ENCODE peak calls at places on chromosomes 7 and 10, in seven cellular contexts. M, W, L, P, J, S and D are unnamed samples.

GRCh38 chr7:28582226-28582625 is 169.9 kb downstream of the CREB5 start:
- DNase-seq in M (no peak), W (no peak), L (no peak), P (no peak), J (no peak), S (no peak), D (no peak)

GRCh38 chr7:37342665-37343471 is 105.8 kb downstream of the ELMO1 start:
- DNase-seq in M (peak), W (no peak), L (peak), P (peak), J (no peak), S (no peak), D (no peak)

GRCh38 chr10:80371462-80371861 is 14.9 kb downstream of the DYDC2 start:
- DNase-seq in M (no peak), W (no peak), L (no peak), P (no peak), J (no peak), S (no peak), D (no peak)

GRCh38 chr10:87957702-87958101 is 94.3 kb downstream of the PTEN start:
- DNase-seq in M (no peak), W (no peak), L (no peak), P (no peak), J (no peak), S (no peak), D (no peak)

GRCh38 chr10:112832959-112833358 is 117.1 kb upstream of the TCF7L2 start:
- DNase-seq in M (no peak), W (no peak), L (no peak), P (no peak), J (no peak), S (no peak), D (no peak)

GRCh38 chr7:7773334-7774308 is 55.2 kb upstream of the RPA3 start:
- DNase-seq in M (no peak), W (no peak), L (no peak), P (no peak), J (no peak), S (no peak), D (no peak)

GRCh38 chr10:123149162-123149567 is 1.2 kb downstream of the HMX2 start:
- DNase-seq in M (no peak), W (no peak), L (no peak), P (no peak), J (no peak), S (no peak), D (no peak)

GRCh38 chr10:61166065-61166464 is 222.1 kb upstream of the RHOBTB1 start:
- DNase-seq in M (no peak), W (no peak), L (no peak), P (no peak), J (no peak), S (no peak), D (no peak)

GRCh38 chr10:52883996-52884871 is 111.7 kb upstream of the MBL2 start:
- DNase-seq in M (no peak), W (peak), L (peak), P (no peak), J (peak), S (peak), D (no peak)

GRCh38 chr7:77571791-77572190 is 34.7 kb downstream of the PTPN12 start:
- DNase-seq in M (no peak), W (no peak), L (no peak), P (no peak), J (no peak), S (no peak), D (no peak)

GRCh38 chr7:140062118-140062527 is 628 bp downstream of the PARP12 start:
- DNase-seq in M (peak), W (no peak), L (no peak), P (no peak), J (peak), S (no peak), D (peak)

GRCh38 chr7:140060788-140061606 is 1.8 kb downstream of the PARP12 start:
- DNase-seq in M (no peak), W (no peak), L (peak), P (peak), J (no peak), S (no peak), D (peak)

GRCh38 chr7:140060243-140060630 is 2.5 kb downstream of the PARP12 start:
- DNase-seq in M (no peak), W (no peak), L (no peak), P (peak), J (no peak), S (no peak), D (no peak)

GRCh38 chr7:140062528-140063299 is at the start of gene PARP12:
- DNase-seq in M (peak), W (peak), L (peak), P (peak), J (peak), S (peak), D (peak)

DNA sequence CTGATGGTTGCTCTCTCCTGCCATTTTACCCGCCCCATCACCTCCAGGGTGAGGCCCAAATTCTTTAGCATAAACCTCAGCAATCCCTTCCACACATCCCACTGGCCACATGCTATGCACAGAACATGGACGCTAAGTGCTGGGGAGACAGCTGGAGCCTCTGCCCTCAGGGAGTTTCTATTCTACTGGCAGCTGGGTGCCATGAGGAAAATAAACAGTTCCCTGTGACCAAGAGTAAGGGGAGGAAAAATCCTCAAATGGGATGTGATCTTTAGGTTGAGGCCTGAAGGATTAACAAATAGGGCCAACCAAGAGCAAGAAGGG is 1.2 kb downstream of the PARP12 start:
- DNase-seq in M (no peak), W (no peak), L (no peak), P (no peak), J (no peak), S (no peak), D (no peak)
- H3K4me3 ChIP-seq in M (no peak), W (peak), L (peak), P (peak), J (no peak), S (no peak), D (peak)

GRCh38 chr10:77859865-77860282 is 66.7 kb downstream of the DLG5 start:
- DNase-seq in M (no peak), W (no peak), L (no peak), P (no peak), J (no peak), S (no peak), D (no peak)
- H3K4me3 ChIP-seq in M (no peak), W (no peak), L (no peak), P (no peak), J (no peak), S (no peak), D (no peak)

DNA sequence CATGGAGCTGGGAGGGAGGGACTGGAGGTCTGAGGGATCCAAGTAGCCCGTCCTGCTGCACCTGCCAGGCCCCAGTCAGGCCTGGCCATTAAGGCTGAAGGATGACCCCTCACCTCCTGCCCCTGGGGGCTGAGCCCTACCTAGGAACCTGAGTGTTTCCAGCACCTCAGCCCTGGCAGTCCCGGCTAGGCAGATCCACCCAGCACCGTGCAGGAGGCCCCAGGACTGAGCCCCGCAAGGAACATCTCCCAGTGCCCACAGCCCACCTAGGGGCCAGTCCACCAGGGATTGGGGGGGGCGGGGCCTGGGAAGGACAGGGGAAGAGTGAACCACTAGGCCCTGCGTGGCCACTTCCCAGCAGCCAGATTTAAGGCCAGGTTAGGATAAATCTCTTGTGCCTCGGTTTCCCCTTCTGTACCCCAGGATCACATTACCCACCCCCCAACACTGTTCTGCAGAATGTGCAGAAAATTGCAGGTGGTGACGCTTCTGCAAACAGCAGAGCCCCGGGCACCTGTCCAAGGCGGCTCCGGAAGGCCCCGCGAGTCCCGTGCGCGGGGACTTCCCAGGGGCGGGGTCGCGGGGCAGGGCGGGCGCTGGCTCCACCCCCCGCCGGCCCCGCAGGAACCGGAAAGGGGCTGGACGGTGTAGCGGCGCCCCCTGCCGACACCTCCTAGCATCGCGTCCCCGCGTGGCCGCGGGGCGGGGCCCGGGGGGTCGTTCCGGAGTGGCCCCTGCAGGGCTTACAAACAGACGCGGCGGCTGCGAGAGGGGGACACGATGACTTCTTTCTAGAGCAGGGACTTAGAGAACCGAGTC is 55.9 kb downstream of the PWWP2B start:
- DNase-seq in M (peak), W (peak), L (peak), P (peak), J (peak), S (peak), D (peak)
- H3K4me3 ChIP-seq in M (no peak), W (no peak), L (peak), P (peak), J (peak), S (peak), D (peak)

GRCh38 chr10:96655577-96656213 is 64.6 kb downstream of the PIK3AP1 start:
- DNase-seq in M (no peak), W (no peak), L (no peak), P (no peak), J (no peak), S (no peak), D (no peak)
- H3K4me3 ChIP-seq in M (no peak), W (no peak), L (no peak), P (no peak), J (no peak), S (no peak), D (no peak)